ENCODE peak calls at places on chromosomes 4 and X, in ten cellular contexts. S is fibroblast of the aortic adventitia; X is non-pigmented ciliary epithelial cell; I is activated naive CD8-positive, alpha-beta T cell treated with anti-CD3 and anti-CD28 coated beads, Interleukin-2, amount 50 U/mL, for 24 hours; J is AG20443; B is neural crest cell; D is AG10803; O is uterus; A is A673; K is stimulated activated CD4-positive, alpha-beta T cell treated with anti-CD3 and anti-CD28 coated beads, Interleukin-2, amount 100 ng/mL, for 48 hours. Z is an unnamed sample.

GRCh38 chrX:123846598-123847038 is 13.2 kb upstream of the XIAP start:
- DNase-seq in J (no peak), K (no peak), S (peak), D (peak), O (no peak), X (no peak), I (no peak), B (no peak), A (no peak), Z (peak)

GRCh38 chrX:46610070-46610658 is 36.6 kb downstream of the CHST7 start:
- DNase-seq in O (no peak), D (no peak), A (no peak), J (no peak), K (no peak), I (no peak), X (no peak), S (no peak), B (no peak), Z (no peak)

GRCh38 chrX:55026840-55027239 is 3.9 kb downstream of the ALAS2 start:
- DNase-seq in B (no peak), X (no peak), S (no peak), K (no peak), O (no peak), I (no peak), J (no peak), A (no peak), D (no peak), Z (no peak)

GRCh38 chrX:1239681-1240142 is 27.3 kb upstream of the CRLF2 start:
- DNase-seq in K (peak), X (no peak), S (no peak), O (peak), B (no peak), I (peak), A (no peak), J (no peak), D (no peak), Z (no peak)

GRCh38 chr4:123495530-123495929 is 98.9 kb downstream of the SPRY1 start:
- DNase-seq in S (no peak), D (no peak), X (no peak), B (no peak), J (no peak), O (no peak), K (no peak), I (no peak), A (no peak), Z (no peak)

GRCh38 chr4:182245541-182246245 is 2.5 kb downstream of the TENM3 start:
- DNase-seq in O (no peak), X (no peak), D (peak), B (no peak), S (no peak), J (peak), A (no peak), I (no peak), K (no peak), Z (peak)

GRCh38 chr4:153209410-153209809 is 5.2 kb downstream of the TRIM2 start:
- DNase-seq in I (no peak), A (no peak), B (no peak), D (no peak), S (no peak), X (no peak), J (no peak), O (no peak), K (no peak), Z (no peak)

GRCh38 chr4:46386570-46386969 is 3.4 kb downstream of the GABRA2 start:
- DNase-seq in J (no peak), O (no peak), A (peak), D (no peak), X (no peak), S (no peak), I (no peak), K (no peak), B (no peak), Z (no peak)

GRCh38 chr4:88737304-88738015 is 39.8 kb upstream of the NAP1L5 start:
- DNase-seq in D (no peak), J (no peak), K (no peak), S (peak), B (no peak), O (peak), X (no peak), A (no peak), I (peak), Z (peak)

GRCh38 chr4:176090115-176090514 is 24.5 kb downstream of the WDR17 start:
- DNase-seq in I (no peak), S (no peak), A (no peak), D (no peak), J (no peak), O (no peak), K (no peak), B (no peak), X (no peak), Z (no peak)

GRCh38 chr4:38948551-38948950 is 80.9 kb downstream of the FAM114A1 start:
- DNase-seq in J (peak), B (no peak), O (peak), S (peak), X (peak), D (peak), A (peak), K (no peak), I (no peak), Z (peak)

GRCh38 chrX:136170109-136170800 is 22.9 kb downstream of the FHL1 start:
- DNase-seq in A (no peak), K (no peak), J (peak), S (peak), D (peak), I (no peak), X (no peak), B (no peak), O (no peak), Z (peak)

GRCh38 chrX:71911023-71911730 is 532 bp downstream of the NHSL2 start:
- DNase-seq in J (peak), I (peak), K (peak), O (peak), A (no peak), S (no peak), X (no peak), B (peak), D (no peak), Z (peak)

GRCh38 chr4:88006956-88007303 is 505 bp upstream of the PKD2 start:
- DNase-seq in X (no peak), D (no peak), A (peak), J (peak), S (peak), B (peak), O (no peak), K (no peak), I (no peak), Z (no peak)

GRCh38 chrX:34655496-34656258 is 1.4 kb downstream of the TMEM47 start:
- DNase-seq in D (peak), J (no peak), B (peak), S (peak), I (no peak), O (peak), A (peak), K (no peak), X (no peak), Z (peak)

GRCh38 chrX:103616676-103617186 is 9.0 kb downstream of the TCEAL3 start:
- DNase-seq in A (no peak), X (no peak), J (peak), S (no peak), D (no peak), K (no peak), O (no peak), B (no peak), I (no peak), Z (no peak)

GRCh38 chr4:152225680-152226079 is 310.2 kb downstream of the FBXW7 start:
- DNase-seq in A (no peak), X (no peak), J (no peak), K (no peak), D (no peak), S (no peak), I (no peak), O (no peak), B (no peak), Z (no peak)

GRCh38 chrX:28246675-28247074 is 265.4 kb upstream of the DCAF8L1 start:
- DNase-seq in B (no peak), S (no peak), I (no peak), J (no peak), O (no peak), K (no peak), A (no peak), X (no peak), D (no peak), Z (no peak)